ENCODE peak calls at places on chromosomes 11 and 22, in four cellular contexts. O is naive thymus-derived CD8-positive, alpha-beta T cell; N is HEK293T; X is A172. H is an unnamed sample.
A peak's percentile ranks its signal among the peaks of the same experiment; 100 is the strongest.

GRCh38 chr11:33868646-33869461 is 23.0 kb downstream of the LMO2 start:
- DNase-seq in N (no peak), X (no peak), O (no peak), H (no peak)

GRCh38 chr11:62501432-62501891 is 45.1 kb downstream of the AHNAK start:
- DNase-seq in X (peak; percentile 60), N (no peak), O (no peak), H (no peak)

GRCh38 chr22:36010913-36011312 is 17.7 kb downstream of the RBFOX2 start:
- DNase-seq in N (no peak), X (peak; percentile 27), O (no peak), H (peak; percentile 20)

GRCh38 chr22:43288807-43289417 is 54.3 kb downstream of the SCUBE1 start:
- DNase-seq in N (no peak), O (no peak), X (no peak), H (no peak)

GRCh38 chr11:99548264-99548663 is 527.5 kb downstream of the CNTN5 start:
- DNase-seq in O (no peak), X (peak; percentile 54), N (no peak), H (no peak)

GRCh38 chr11:82960000-82960778 is 58.7 kb downstream of the DDIAS start:
- DNase-seq in N (no peak), O (peak; percentile 47), X (no peak), H (no peak)

GRCh38 chr22:26589845-26590524 is at the start of gene TPST2:
- DNase-seq in N (peak; percentile 96), X (peak; percentile 26), O (peak; percentile 82), H (peak; percentile 74)

GRCh38 chr11:65395961-65396530 is 9.6 kb downstream of the FRMD8 start:
- DNase-seq in N (no peak), O (no peak), X (no peak), H (no peak)

GRCh38 chr11:75677275-75677674 is 8.4 kb upstream of the MAP6 start:
- DNase-seq in O (no peak), X (no peak), N (no peak), H (no peak)

GRCh38 chr11:18650859-18651557 is 16.9 kb upstream of the SPTY2D1 start:
- DNase-seq in O (peak; percentile 17), N (peak; percentile 71), X (no peak), H (peak; percentile 39)

GRCh38 chr22:45583504-45583903 is 80.8 kb downstream of the FBLN1 start:
- DNase-seq in O (no peak), N (no peak), X (no peak), H (no peak)

GRCh38 chr22:17397756-17398155 is 28.5 kb downstream of the CECR2 start:
- DNase-seq in X (no peak), O (no peak), N (no peak), H (no peak)

GRCh38 chr22:49553518-49554295 is 274.0 kb downstream of the BRD1 start:
- DNase-seq in N (no peak), O (no peak), X (no peak), H (no peak)

GRCh38 chr11:2982214-2982613 is 9.9 kb downstream of the NAP1L4 start:
- DNase-seq in N (no peak), X (no peak), O (no peak), H (no peak)

GRCh38 chr22:37848587-37849088 is 581 bp upstream of the EIF3L start:
- DNase-seq in O (peak; percentile 7), N (peak; percentile 47), X (no peak), H (peak; percentile 45)

GRCh38 chr11:5689551-5689983 is at the start of gene TRIM22:
- DNase-seq in O (peak; percentile 38), X (peak; percentile 47), N (no peak), H (peak; percentile 52)

GRCh38 chr11:67024410-67024809 is 1.5 kb downstream of the SYT12 start:
- DNase-seq in O (peak; percentile 59), N (no peak), X (peak; percentile 81), H (no peak)

GRCh38 chr22:30712094-30712493 is 17.4 kb downstream of the OSBP2 start:
- DNase-seq in O (no peak), N (no peak), X (no peak), H (no peak)

GRCh38 chr11:66883021-66883968 is 26.4 kb downstream of the LRFN4 start:
- DNase-seq in X (peak; percentile 82), N (peak; percentile 80), O (peak; percentile 49), H (peak; percentile 62)

GRCh38 chr22:47445716-47446290 is 683.4 kb downstream of the TBC1D22A start:
- DNase-seq in O (no peak), X (no peak), N (no peak), H (no peak)

GRCh38 chr22:40499187-40499753 is 128.9 kb downstream of the SGSM3 start:
- DNase-seq in X (peak; percentile 92), O (no peak), N (no peak), H (peak; percentile 90)

GRCh38 chr22:20569059-20570058 is 61.9 kb downstream of the MED15 start:
- DNase-seq in O (peak; percentile 79), N (no peak), X (peak; percentile 89), H (peak; percentile 92)

GRCh38 chr11:70109006-70109405 is 30.9 kb downstream of the ANO1 start:
- DNase-seq in X (peak; percentile 52), N (no peak), O (no peak), H (no peak)

GRCh38 chr11:67421421-67422031 is 6.0 kb downstream of the CARNS1 start:
- DNase-seq in O (no peak), X (no peak), N (no peak), H (no peak)

GRCh38 chr11:57649826-57650738 is at the start of gene YPEL4:
- DNase-seq in O (peak; percentile 71), N (no peak), X (peak; percentile 60), H (peak; percentile 60)

H was measured in ACHN.